ENCODE peak calls at places on chromosomes 7 and 10, in seven cellular contexts. J, X, Z, V, D, Q and F are unnamed samples.
A peak's percentile ranks its signal among the peaks of the same experiment; 100 is the strongest.

GRCh38 chr10:43427166-43427825 is 9.6 kb upstream of the ZNF487 start:
- DNase-seq in J (no peak), X (no peak), Z (no peak), V (no peak), D (no peak), Q (no peak), F (no peak)

GRCh38 chr10:14953452-14954000 is 370 bp downstream of the DCLRE1C start:
- DNase-seq in J (peak; percentile 22), X (peak; percentile 84), Z (no peak), V (no peak), D (peak; percentile 41), Q (peak; percentile 42), F (no peak)

GRCh38 chr10:87505366-87506113 is 847 bp downstream of the MINPP1 start:
- DNase-seq in J (peak; percentile 10), X (peak; percentile 72), Z (no peak), V (peak; percentile 61), D (peak; percentile 72), Q (peak; percentile 23), F (no peak)

GRCh38 chr10:31157125-31157983 is 125.7 kb upstream of the ZNF438 start:
- DNase-seq in J (no peak), X (no peak), Z (no peak), V (peak; percentile 69), D (no peak), Q (no peak), F (peak; percentile 47)

GRCh38 chr10:5812283-5813090 is 747 bp downstream of the GDI2 start:
- DNase-seq in J (no peak), X (peak; percentile 55), Z (no peak), V (peak; percentile 54), D (no peak), Q (no peak), F (no peak)

GRCh38 chr10:3330687-3331086 is 158.1 kb upstream of the PITRM1 start:
- DNase-seq in J (no peak), X (no peak), Z (peak; percentile 23), V (no peak), D (no peak), Q (peak; percentile 59), F (no peak)

GRCh38 chr7:101163281-101164070 is 1.9 kb downstream of the VGF start:
- DNase-seq in J (peak; percentile 73), X (no peak), Z (no peak), V (no peak), D (peak; percentile 75), Q (no peak), F (no peak)

GRCh38 chr7:5296015-5296621 is 13.4 kb downstream of the SLC29A4 start:
- DNase-seq in J (no peak), X (no peak), Z (no peak), V (no peak), D (no peak), Q (no peak), F (no peak)

GRCh38 chr10:88893611-88894010 is 13.6 kb downstream of the STAMBPL1 start:
- DNase-seq in J (no peak), X (no peak), Z (no peak), V (no peak), D (no peak), Q (no peak), F (peak; percentile 50)

GRCh38 chr10:75994332-75995040 is 563.1 kb downstream of the LRMDA start:
- DNase-seq in J (no peak), X (no peak), Z (no peak), V (no peak), D (no peak), Q (no peak), F (no peak)

GRCh38 chr10:123995461-123996131 is 97.8 kb downstream of the CHST15 start:
- DNase-seq in J (peak; percentile 67), X (peak; percentile 53), Z (no peak), V (peak; percentile 39), D (peak; percentile 78), Q (no peak), F (peak; percentile 80)

GRCh38 chr10:42984035-42984610 is 92.7 kb upstream of the RET start:
- DNase-seq in J (no peak), X (no peak), Z (no peak), V (no peak), D (no peak), Q (no peak), F (no peak)

GRCh38 chr10:47311900-47312662 is 10.2 kb upstream of the GDF2 start:
- DNase-seq in J (peak; percentile 31), X (peak; percentile 89), Z (no peak), V (peak; percentile 82), D (peak; percentile 86), Q (peak; percentile 76), F (peak; percentile 1)
- TF ChIP-seq CTCF in J (peak; percentile 63), X (peak; percentile 97), Z (peak; percentile 88), V (peak; percentile 94), D (peak; percentile 94), Q (no peak), F (peak; percentile 96)

GRCh38 chr10:561721-562120 is 127.7 kb downstream of the DIP2C start:
- DNase-seq in J (no peak), X (no peak), Z (no peak), V (no peak), D (no peak), Q (no peak), F (no peak)
- TF ChIP-seq CTCF in J (no peak), X (no peak), Z (no peak), V (no peak), D (no peak), Q (no peak), F (no peak)

GRCh38 chr10:77877461-77878344 is 48.9 kb downstream of the DLG5 start:
- DNase-seq in J (no peak), X (peak; percentile 72), Z (no peak), V (peak; percentile 31), D (peak; percentile 40), Q (no peak), F (no peak)
- TF ChIP-seq CTCF in J (no peak), X (no peak), Z (no peak), V (no peak), D (no peak), Q (no peak), F (no peak)

DNA sequence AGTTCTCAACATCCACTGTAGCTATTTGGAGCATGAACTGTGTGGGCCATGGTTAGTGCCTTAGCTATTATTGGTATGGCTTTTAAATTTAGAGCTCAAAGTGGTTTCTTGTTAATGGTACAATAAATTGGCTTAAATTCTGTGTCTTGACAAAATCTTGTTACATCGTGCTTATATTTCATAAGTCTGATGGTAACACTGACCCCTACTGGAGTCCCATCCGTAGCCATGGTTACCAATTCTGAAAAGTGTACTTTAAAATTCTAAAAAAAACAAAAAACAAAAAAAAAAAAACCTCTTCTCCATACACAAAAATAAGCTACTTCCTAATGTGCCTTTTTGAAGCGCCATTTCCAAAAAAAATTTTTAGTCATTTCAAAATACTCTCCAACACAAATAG is 6.4 kb upstream of the RPP30 start:
- DNase-seq in J (no peak), X (no peak), Z (no peak), V (no peak), D (no peak), Q (no peak), F (no peak)
- TF ChIP-seq CTCF in J (peak; percentile 57), X (peak; percentile 53), Z (no peak), V (no peak), D (no peak), Q (no peak), F (peak; percentile 48)